ENCODE peak calls at places on chromosomes 13 and 19, in eight cellular contexts. N, B, J, E, Z, Q, L and A are unnamed samples.

GRCh38 chr13:86563308-86563707 is 764.1 kb upstream of the SLITRK6 start:
- DNase-seq in E (peak; percentile 1), N (no peak), Z (no peak), L (no peak), B (no peak), J (no peak), Q (no peak), A (no peak)

GRCh38 chr13:48042889-48043288 is 5.4 kb downstream of the NUDT15 start:
- DNase-seq in B (no peak), Q (no peak), J (no peak), E (no peak), Z (no peak), L (no peak), N (no peak), A (no peak)

GRCh38 chr13:73751290-73751689 is 382.9 kb downstream of the KLF12 start:
- DNase-seq in N (no peak), Q (no peak), L (no peak), E (no peak), Z (no peak), J (no peak), B (no peak), A (no peak)

GRCh38 chr19:38932425-38933179 is 1.9 kb downstream of the MRPS12 start:
- DNase-seq in L (peak; percentile 56), N (peak; percentile 31), Z (peak; percentile 70), B (no peak), E (peak; percentile 43), J (no peak), Q (peak; percentile 70), A (peak; percentile 49)

GRCh38 chr19:1081301-1082164 is 13.6 kb downstream of the POLR2E start:
- DNase-seq in B (no peak), J (no peak), L (no peak), N (no peak), Z (no peak), Q (no peak), E (no peak), A (no peak)

GRCh38 chr13:31818236-31818635 is 78.9 kb downstream of the RXFP2 start:
- DNase-seq in Z (no peak), Q (no peak), B (no peak), N (no peak), J (no peak), L (no peak), E (no peak), A (no peak)

GRCh38 chr13:102440259-102440936 is 38.5 kb upstream of the FGF14 start:
- DNase-seq in L (no peak), B (no peak), J (no peak), E (no peak), N (no peak), Q (no peak), Z (peak; percentile 51), A (peak; percentile 22)

GRCh38 chr19:8641908-8642547 is 11.6 kb downstream of the NFILZ start:
- DNase-seq in Q (no peak), Z (peak; percentile 25), L (no peak), J (peak; percentile 52), E (peak; percentile 44), B (peak; percentile 39), N (peak; percentile 56), A (no peak)

GRCh38 chr13:43411741-43412140 is 375.0 kb downstream of the ENOX1 start:
- DNase-seq in Z (no peak), L (no peak), B (no peak), Q (no peak), J (no peak), E (no peak), N (no peak), A (peak; percentile 57)

GRCh38 chr13:48761256-48761655 is 107.5 kb downstream of the CYSLTR2 start:
- DNase-seq in J (no peak), Q (no peak), E (no peak), L (no peak), N (no peak), Z (no peak), B (no peak), A (no peak)

GRCh38 chr19:42333975-42334696 is 8.7 kb downstream of the MEGF8 start:
- DNase-seq in Z (no peak), J (no peak), E (no peak), B (no peak), N (no peak), Q (no peak), L (no peak), A (no peak)

GRCh38 chr19:13441810-13442512 is 64.3 kb downstream of the CACNA1A start:
- DNase-seq in N (peak; percentile 40), L (peak; percentile 65), E (peak; percentile 39), Z (peak; percentile 40), J (peak; percentile 21), Q (peak; percentile 89), B (no peak), A (peak; percentile 83)

GRCh38 chr13:101399365-101399764 is 16.9 kb downstream of the NALCN start:
- DNase-seq in Z (no peak), J (no peak), Q (no peak), L (no peak), N (no peak), E (no peak), B (no peak), A (no peak)

GRCh38 chr13:109241160-109241559 is 545.2 kb downstream of the IRS2 start:
- DNase-seq in N (no peak), Z (no peak), J (no peak), B (no peak), E (no peak), L (no peak), Q (no peak), A (no peak)

GRCh38 chr19:41575998-41576397 is at the start of gene CEACAM21:
- DNase-seq in Z (peak; percentile 69), E (no peak), N (peak; percentile 42), Q (no peak), L (peak; percentile 68), B (no peak), J (no peak), A (no peak)

GRCh38 chr19:32246032-32246431 is 99.4 kb upstream of the ZNF507 start:
- DNase-seq in J (no peak), L (no peak), N (no peak), Q (no peak), B (no peak), Z (no peak), E (no peak), A (no peak)

GRCh38 chr13:44431150-44431549 is 57.5 kb downstream of the SERP2 start:
- DNase-seq in E (no peak), N (no peak), J (no peak), Z (no peak), Q (peak; percentile 70), L (no peak), B (no peak), A (no peak)

GRCh38 chr19:11833541-11833940 is 15.0 kb upstream of the ZNF439 start:
- DNase-seq in L (no peak), Z (no peak), Q (no peak), N (no peak), J (no peak), E (no peak), B (no peak), A (no peak)
- H3K9me3 ChIP-seq in L (peaks cover 48% of the 10 kb centered on the region), Z (peaks cover 4% of the 10 kb centered on the region), Q (peaks cover 80% of the 10 kb centered on the region), N (peaks cover 62% of the 10 kb centered on the region), J (peaks cover 3% of the 10 kb centered on the region), E (peaks cover 15% of the 10 kb centered on the region), B (peaks cover 2% of the 10 kb centered on the region), A (peaks cover 41% of the 10 kb centered on the region)

DNA sequence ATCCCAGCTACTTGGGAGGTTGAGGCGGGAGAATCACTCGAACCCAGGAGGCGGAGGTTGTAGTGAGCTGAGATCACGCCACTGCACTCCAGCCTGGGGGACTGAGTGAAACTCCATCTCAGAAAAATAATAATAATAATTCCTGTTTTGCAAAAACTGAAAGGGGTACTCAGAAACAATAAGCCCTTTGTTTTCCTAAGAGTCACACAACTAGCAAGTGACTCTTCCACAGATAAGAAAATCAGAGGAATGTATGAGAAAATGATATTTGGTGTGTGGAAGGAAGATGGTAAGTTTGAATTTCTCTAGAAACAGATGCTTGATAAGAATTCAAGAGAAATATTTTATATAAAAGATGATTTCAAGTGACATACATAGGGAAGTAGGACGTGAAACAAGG is 35.1 kb downstream of the SYDE1 start:
- DNase-seq in Q (no peak), E (no peak), J (no peak), Z (no peak), L (no peak), B (no peak), N (no peak), A (no peak)
- H3K4me1 ChIP-seq in Q (no peaks in the 10 kb centered on the region), E (no peaks in the 10 kb centered on the region), J (peaks cover 17% of the 10 kb centered on the region), Z (no peaks in the 10 kb centered on the region), L (no peaks in the 10 kb centered on the region), B (no peaks in the 10 kb centered on the region), N (no peaks in the 10 kb centered on the region), A (no peaks in the 10 kb centered on the region)

DNA sequence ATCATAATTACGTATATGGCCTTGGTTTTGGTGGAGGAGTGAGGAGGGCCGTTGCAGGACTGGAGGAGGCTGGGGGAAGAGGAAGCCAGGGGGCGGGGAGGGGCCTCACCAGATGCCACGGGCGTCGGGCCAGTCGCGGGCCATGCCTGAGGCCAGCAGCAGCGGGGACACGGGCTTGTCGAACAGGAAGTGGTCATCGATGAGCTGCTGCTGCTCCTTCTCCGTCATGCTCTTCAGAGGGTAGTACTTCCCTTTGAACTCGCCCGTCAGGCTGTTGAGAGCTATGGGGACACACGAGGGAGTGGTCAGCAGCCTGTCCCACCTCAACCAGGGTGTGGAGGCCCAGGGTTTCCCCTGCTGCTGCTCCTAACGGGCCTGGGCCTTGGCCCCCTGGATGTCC is 11.0 kb downstream of the CKM start:
- DNase-seq in E (no peak), B (no peak), Z (no peak), N (no peak), J (no peak), Q (peak; percentile 55), L (no peak), A (peak; percentile 85)
- H3K27ac ChIP-seq in E (no peak overlapping the region), B (no peak overlapping the region), Z (no peak overlapping the region), N (no peak overlapping the region), J (no peak overlapping the region), Q (no peak overlapping the region), L (no peak overlapping the region), A (no peak overlapping the region)

GRCh38 chr19:23384858-23385257 is 10.4 kb downstream of the ZNF91 start:
- DNase-seq in B (no peak), L (no peak), N (no peak), E (no peak), J (no peak), Z (no peak), Q (no peak), A (no peak)

GRCh38 chr19:23384166-23384565 is 11.1 kb downstream of the ZNF91 start:
- DNase-seq in E (no peak), L (no peak), B (no peak), Z (no peak), Q (no peak), J (no peak), N (no peak), A (no peak)

GRCh38 chr19:23378948-23379347 is 16.3 kb downstream of the ZNF91 start:
- DNase-seq in Z (no peak), B (no peak), Q (no peak), L (no peak), J (no peak), E (no peak), N (no peak), A (no peak)

GRCh38 chr19:23382955-23383354 is 12.3 kb downstream of the ZNF91 start:
- DNase-seq in L (no peak), Q (no peak), N (no peak), E (no peak), Z (no peak), J (no peak), B (no peak), A (no peak)

DNA sequence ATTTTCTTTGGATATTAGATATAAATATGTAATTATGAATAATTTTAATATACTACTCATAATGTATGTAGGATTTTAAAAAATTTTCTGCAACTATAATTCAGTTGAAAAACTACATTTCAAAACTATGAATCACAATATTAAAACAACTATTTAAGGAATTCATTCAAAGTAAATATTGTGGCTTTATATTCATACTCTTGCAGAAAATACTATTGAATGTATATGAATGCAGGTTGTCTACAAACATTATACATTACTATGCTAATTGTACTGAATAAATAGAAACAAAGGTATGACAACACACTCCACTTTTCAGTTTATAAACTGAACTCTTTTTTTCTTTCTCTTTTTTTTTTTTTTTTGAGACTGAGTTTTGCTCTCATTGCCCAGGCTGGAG is 14.2 kb downstream of the ZNF91 start:
- DNase-seq in Q (no peak), B (no peak), Z (no peak), E (no peak), N (no peak), J (no peak), L (no peak), A (no peak)
- H3K9me3 ChIP-seq in Q (peaks cover 90% of the 10 kb centered on the region), B (no peaks in the 10 kb centered on the region), Z (peaks cover 64% of the 10 kb centered on the region), E (peaks cover 9% of the 10 kb centered on the region), N (peaks cover 84% of the 10 kb centered on the region), J (no peaks in the 10 kb centered on the region), L (peaks cover 46% of the 10 kb centered on the region), A (peaks cover 41% of the 10 kb centered on the region)